ENCODE peak calls at places on chromosomes 7 and 10, in seven cellular contexts. U is fibroblast of lung, W is BJ, S is astrocyte, A is PC-3, F is body of pancreas, C is bronchial epithelial cell. V is an unnamed sample.
A peak's percentile ranks its signal among the peaks of the same experiment; 100 is the strongest.

GRCh38 chr10:132283604-132284382 is 24.0 kb downstream of the STK32C start:
- DNase-seq in W (no peak), U (no peak), F (no peak), A (no peak), S (no peak), C (no peak), V (no peak)

GRCh38 chr10:15361131-15361530 is 10.0 kb downstream of the FAM171A1 start:
- DNase-seq in W (no peak), S (no peak), A (no peak), C (no peak), F (no peak), U (no peak), V (no peak)

GRCh38 chr10:113099431-113100298 is 149.6 kb downstream of the TCF7L2 start:
- DNase-seq in W (no peak), A (no peak), S (peak; percentile 39), C (peak; percentile 79), U (peak; percentile 53), F (no peak), V (peak; percentile 80)

GRCh38 chr7:94922457-94922856 is 15.1 kb downstream of the PPP1R9A start:
- DNase-seq in F (no peak), U (no peak), S (no peak), C (no peak), W (no peak), A (no peak), V (no peak)

GRCh38 chr7:5282464-5283316 is at the start of gene SLC29A4:
- DNase-seq in S (no peak), U (no peak), W (no peak), A (peak; percentile 19), F (peak; percentile 49), C (no peak), V (peak; percentile 21)

GRCh38 chr10:80154978-80155695 is 22.6 kb downstream of the PLAC9 start:
- DNase-seq in C (peak; percentile 95), A (peak; percentile 97), W (peak; percentile 95), F (no peak), U (peak; percentile 98), S (peak; percentile 97), V (peak; percentile 92)

GRCh38 chr7:114988755-114989154 is 66.9 kb downstream of the MDFIC start:
- DNase-seq in A (peak; percentile 76), U (peak; percentile 81), C (peak; percentile 49), S (peak; percentile 80), F (no peak), W (peak; percentile 26), V (peak; percentile 40)

GRCh38 chr10:4243651-4244050 is 458.6 kb upstream of the KLF6 start:
- DNase-seq in W (peak; percentile 96), U (peak; percentile 100), A (peak; percentile 83), F (no peak), S (peak; percentile 100), C (peak; percentile 97), V (peak; percentile 95)

GRCh38 chr7:112505495-112505894 is 24.7 kb downstream of the LSMEM1 start:
- DNase-seq in A (no peak), F (no peak), U (no peak), W (no peak), C (no peak), S (no peak), V (no peak)

DNA sequence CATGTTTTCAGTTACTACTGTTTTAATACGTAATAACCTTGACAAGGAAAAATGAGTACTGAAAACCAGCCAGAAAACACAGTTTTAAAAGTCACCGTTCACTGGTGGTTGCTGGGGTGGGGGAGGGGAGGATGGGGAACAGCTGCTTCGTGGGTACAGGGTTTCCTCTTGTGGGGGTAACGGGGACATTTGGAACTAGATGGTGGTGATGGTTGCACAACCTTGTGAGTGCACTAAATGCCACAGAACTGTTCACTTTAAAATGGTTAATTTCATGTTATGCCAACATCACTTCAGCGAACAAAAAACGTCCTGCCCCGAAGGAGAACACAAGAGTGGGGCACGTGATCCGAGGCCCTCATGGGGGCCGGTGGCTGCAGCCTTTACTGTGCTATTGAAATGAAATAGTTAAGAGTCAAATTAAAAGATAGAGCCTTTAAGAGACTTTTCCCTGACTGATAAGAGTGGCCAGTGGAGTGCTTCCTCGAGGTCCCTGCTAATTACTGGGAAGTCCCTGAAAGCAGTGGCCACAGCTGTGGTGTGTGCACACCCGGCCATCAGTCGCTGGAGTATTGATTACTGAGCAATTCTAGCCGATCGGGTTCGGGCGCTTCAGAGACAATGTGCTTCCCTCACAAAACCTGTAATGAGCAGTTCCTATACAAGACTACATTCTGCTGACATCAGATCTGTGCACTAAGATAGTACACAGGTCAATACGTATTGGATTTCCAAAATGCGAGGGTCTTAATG is 80.3 kb downstream of the EBF3 start:
- DNase-seq in W (no peak), U (no peak), A (no peak), C (no peak), S (no peak), F (no peak), V (no peak)
- H3K4me3 ChIP-seq in W (no peak overlapping the region), U (no peak overlapping the region), A (no peak overlapping the region), C (no peak overlapping the region), S (no peak overlapping the region), F (no peak overlapping the region), V (no peak overlapping the region)

DNA sequence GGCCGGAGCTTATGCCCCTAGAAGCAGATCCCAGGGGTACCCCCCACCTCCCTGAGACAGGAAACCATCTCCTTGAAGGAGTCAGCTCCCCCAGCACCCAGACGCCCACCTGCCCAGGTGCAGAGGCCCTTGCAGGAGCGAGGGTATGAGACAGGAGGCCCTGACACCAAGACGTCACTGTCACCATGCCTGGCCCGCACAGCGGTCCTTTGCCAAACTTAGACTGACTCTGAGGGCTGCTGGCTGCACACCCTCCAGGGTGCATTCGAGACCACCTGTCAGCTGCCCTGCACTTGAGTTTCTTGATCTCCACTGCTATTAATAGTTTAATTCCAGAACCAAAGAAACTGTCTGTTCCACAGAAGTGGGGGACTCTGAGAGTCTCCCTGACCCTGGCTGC is 24.5 kb downstream of the ELFN1 start:
- DNase-seq in A (no peak), F (peak; percentile 8), W (no peak), S (no peak), U (no peak), C (no peak), V (no peak)
- TF ChIP-seq CTCF in A (no peak), F (no peak), W (no peak), S (no peak), U (no peak), C (no peak), V (no peak)

DNA sequence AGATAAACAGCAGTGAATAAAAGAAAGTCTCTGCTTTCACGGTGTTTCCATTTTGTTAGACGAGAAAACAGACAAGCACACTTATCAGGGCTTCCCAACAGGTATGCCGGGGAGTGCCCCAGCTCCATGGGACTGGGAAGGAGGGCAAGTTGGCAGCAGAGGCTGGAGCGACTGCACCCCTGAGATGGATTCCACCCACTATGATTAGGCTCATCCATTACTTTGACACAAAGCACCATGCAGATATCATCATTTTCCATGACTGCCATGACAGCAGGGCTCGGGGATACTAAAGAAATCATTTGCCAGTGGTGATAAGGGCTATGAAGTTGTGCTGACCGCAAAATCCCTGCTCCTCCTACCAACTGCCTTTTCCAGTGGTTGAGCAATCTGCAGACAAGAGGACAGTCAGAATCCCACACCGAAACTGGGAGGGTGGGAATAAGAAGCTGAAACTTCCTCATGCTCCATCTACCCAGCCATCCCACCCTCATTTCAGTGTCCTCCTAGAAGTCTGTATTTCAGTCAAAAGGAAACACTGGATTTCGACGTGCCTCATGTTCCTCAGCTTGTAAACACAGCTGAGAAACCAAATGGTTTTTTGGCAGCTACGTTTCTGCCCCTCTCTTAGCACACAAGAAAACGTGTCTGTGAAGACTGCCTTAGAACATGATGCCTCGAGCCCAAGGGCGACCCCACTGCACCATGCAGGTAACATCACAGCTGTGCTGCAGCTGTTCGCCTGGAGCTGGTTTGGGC is 15.5 kb downstream of the CREB3L2 start:
- DNase-seq in C (peak; percentile 63), A (no peak), U (peak; percentile 89), W (peak; percentile 55), F (no peak), S (peak; percentile 90), V (peak; percentile 82)
- H3K4me3 ChIP-seq in C (no peak overlapping the region), A (no peak overlapping the region), U (peak overlapping the region; percentile 6), W (peak overlapping the region; percentile 5), F (no peak overlapping the region), S (no peak overlapping the region), V (no peak overlapping the region)

DNA sequence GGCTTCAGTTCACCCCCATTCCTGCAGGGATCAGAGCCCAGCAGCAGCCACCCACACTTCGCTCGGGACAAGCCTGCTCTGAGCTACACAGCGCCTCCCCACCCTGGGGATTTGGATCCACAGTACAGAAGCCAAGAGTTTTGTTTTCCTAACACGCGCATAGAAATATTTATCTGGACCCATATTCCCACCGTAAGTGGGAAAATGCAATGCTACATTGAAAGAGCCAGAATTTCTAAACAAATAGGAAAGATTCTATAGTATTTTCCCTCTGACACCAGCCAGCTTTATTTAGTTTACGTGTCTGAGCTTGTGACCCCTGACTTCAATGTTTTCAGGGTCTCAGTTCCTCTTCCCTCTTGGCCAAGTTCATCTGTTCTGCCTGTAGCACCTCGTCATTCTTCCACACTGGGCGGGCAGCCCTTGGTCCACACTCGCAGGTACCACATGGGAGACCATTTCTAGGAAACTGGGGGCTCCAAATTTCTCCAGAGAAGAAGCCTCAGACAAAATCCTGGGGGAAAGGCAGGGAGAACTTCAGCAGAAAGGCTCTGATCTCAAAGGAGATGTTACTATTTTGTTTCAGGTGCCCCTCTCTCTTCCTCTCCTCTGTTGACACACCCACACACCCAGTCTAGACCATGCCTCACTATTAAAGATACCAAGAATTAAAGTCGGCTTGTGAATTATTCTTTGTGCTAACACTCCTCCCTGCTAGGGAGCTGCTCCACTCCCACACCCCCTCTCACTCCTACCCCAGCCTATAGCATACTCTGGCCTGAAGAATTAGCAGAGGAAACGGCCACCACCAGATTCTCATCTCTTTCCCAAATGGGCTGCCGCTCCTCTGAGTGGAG is 116.0 kb upstream of the PCGF5 start:
- DNase-seq in A (no peak), W (no peak), C (no peak), F (no peak), U (no peak), S (no peak), V (no peak)
- TF ChIP-seq CTCF in A (no peak), W (no peak), C (no peak), F (no peak), U (no peak), S (no peak), V (no peak)

GRCh38 chr10:66928000-66928770 is 2.3 kb downstream of the LRRTM3 start:
- DNase-seq in U (peak; percentile 19), A (no peak), S (peak; percentile 3), W (no peak), F (no peak), C (no peak), V (no peak)
- H3K4me3 ChIP-seq in U (no peak overlapping the region), A (no peak overlapping the region), S (peak overlapping the region; percentile 47), W (no peak overlapping the region), F (no peak overlapping the region), C (no peak overlapping the region), V (no peak overlapping the region)

GRCh38 chr7:3210531-3210930 is 90.5 kb upstream of the SDK1 start:
- DNase-seq in A (no peak), W (no peak), C (no peak), U (no peak), F (no peak), S (no peak), V (no peak)
- TF ChIP-seq CTCF in A (no peak), W (no peak), C (no peak), U (no peak), F (no peak), S (no peak), V (no peak)